ENCODE peak calls at places on chromosomes 3 and 15, in seven cellular contexts. A is SK-N-SH, I is HepG2, X is HCT116, D is K562, Z is GM12878, V is H1. T is an unnamed sample.

GRCh38 chr15:51576911-51577500 is 45.6 kb downstream of the DMXL2 start:
- DNase-seq in X (no peak), I (no peak), D (no peak), Z (no peak), V (no peak), A (no peak), T (peak; percentile 77)

GRCh38 chr3:14358426-14359211 is 43.8 kb upstream of the SLC6A6 start:
- DNase-seq in V (no peak), I (no peak), A (no peak), D (no peak), X (no peak), Z (no peak), T (peak; percentile 54)

GRCh38 chr3:69433938-69434263 is 48.0 kb upstream of the FRMD4B start:
- DNase-seq in A (no peak), D (no peak), Z (no peak), X (no peak), V (no peak), I (no peak), T (no peak)

GRCh38 chr3:114659109-114660081 is 365.6 kb downstream of the TIGIT start:
- DNase-seq in I (peak; percentile 62), D (no peak), V (no peak), Z (no peak), X (no peak), A (no peak), T (no peak)

GRCh38 chr15:99485992-99486370 is 79.8 kb upstream of the MEF2A start:
- DNase-seq in I (no peak), D (no peak), V (no peak), X (no peak), A (no peak), Z (no peak), T (no peak)

GRCh38 chr15:95603802-95604201 is 726.7 kb upstream of the NR2F2 start:
- DNase-seq in A (no peak), V (no peak), Z (no peak), X (no peak), D (no peak), I (no peak), T (no peak)

GRCh38 chr3:29759443-29760033 is 478.7 kb downstream of the RBMS3 start:
- DNase-seq in D (no peak), I (no peak), Z (no peak), X (no peak), A (peak; percentile 10), V (no peak), T (no peak)

GRCh38 chr3:43994594-43995077 is 247.1 kb upstream of the TOPAZ1 start:
- DNase-seq in X (no peak), V (no peak), A (no peak), I (no peak), D (no peak), Z (no peak), T (no peak)

GRCh38 chr3:77147836-77148578 is 108.1 kb downstream of the ROBO2 start:
- DNase-seq in Z (no peak), D (no peak), V (no peak), A (no peak), X (no peak), I (no peak), T (no peak)

GRCh38 chr3:165642761-165643432 is 194.3 kb downstream of the BCHE start:
- DNase-seq in D (no peak), I (no peak), V (no peak), X (peak; percentile 93), A (no peak), Z (no peak), T (peak; percentile 34)

GRCh38 chr3:46646700-46647099 is 34.4 kb downstream of the FAM240A start:
- DNase-seq in X (no peak), Z (no peak), V (peak; percentile 37), D (no peak), I (no peak), A (no peak), T (no peak)

GRCh38 chr3:159062734-159063410 is 261.0 kb downstream of the MFSD1 start:
- DNase-seq in X (no peak), I (no peak), D (no peak), A (no peak), Z (no peak), V (no peak), T (no peak)

GRCh38 chr15:36415643-36416042 is 163.8 kb upstream of the CDIN1 start:
- DNase-seq in X (no peak), A (no peak), I (no peak), D (no peak), Z (no peak), V (no peak), T (no peak)
- TF ChIP-seq JUND in X (no peak), A (no peak), I (no peak), D (no peak), Z (no peak), V (no peak), T (no peak)

DNA sequence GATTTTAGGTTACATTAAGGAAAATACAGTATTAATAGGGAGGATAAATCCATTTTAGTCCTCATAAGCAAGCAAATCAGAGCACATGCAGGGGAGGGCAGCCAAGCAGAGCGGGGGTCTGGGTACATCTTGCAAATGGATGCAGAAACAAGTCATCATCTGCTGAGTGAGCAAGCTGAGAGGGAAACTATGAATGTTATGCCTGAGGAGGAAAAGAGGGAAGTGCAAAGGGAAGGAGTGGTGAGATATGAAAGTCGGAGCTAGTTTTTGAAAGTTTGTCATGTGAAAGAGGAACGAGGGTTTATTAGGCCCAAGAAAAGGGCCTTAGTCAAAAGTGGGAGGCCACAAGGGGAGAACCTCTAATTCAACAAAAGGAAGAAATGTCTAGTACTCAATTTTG is 15.4 kb downstream of the PTX3 start:
- DNase-seq in I (no peak), X (no peak), D (no peak), V (no peak), A (no peak), Z (no peak), T (no peak)
- TF ChIP-seq JUND in I (no peak), X (no peak), D (no peak), V (no peak), A (no peak), Z (no peak), T (no peak)

DNA sequence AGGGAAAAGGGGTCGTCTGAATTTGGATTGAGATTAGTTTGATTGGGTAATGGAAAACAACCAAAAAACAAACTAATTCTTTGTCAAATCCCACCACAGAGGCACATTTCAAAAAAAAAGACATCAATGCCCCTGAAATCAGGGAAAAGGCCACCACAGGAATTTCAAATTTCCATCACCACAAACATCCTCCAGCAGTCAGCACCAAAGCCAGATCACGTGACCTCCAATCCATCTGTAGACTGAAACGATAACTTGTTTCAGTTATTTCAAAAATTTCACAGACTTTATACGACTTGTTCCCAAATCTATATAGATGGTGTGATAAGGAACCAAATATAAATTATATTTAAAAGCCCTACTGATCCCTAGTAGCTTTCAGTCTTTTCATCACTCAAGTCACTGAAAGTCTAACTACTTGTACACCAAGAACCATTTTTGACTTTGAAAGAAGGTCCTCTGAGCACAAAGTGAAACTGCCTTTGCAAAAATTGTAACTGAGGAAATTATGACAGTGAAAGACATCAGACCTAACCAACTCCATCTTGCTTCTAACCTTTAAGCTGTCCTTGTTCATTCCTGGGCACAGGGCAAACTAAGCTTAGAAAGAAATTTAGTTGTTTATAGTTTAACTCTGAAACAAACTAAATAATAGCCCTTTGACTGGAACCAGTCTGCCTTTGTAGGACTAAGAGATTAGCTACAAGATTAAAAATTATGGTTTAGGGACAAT is 48.1 kb upstream of the PLCL2 start:
- DNase-seq in I (no peak), V (no peak), D (no peak), X (no peak), Z (no peak), A (no peak), T (no peak)
- TF ChIP-seq JUND in I (no peak), V (no peak), D (no peak), X (no peak), Z (no peak), A (no peak), T (no peak)

DNA sequence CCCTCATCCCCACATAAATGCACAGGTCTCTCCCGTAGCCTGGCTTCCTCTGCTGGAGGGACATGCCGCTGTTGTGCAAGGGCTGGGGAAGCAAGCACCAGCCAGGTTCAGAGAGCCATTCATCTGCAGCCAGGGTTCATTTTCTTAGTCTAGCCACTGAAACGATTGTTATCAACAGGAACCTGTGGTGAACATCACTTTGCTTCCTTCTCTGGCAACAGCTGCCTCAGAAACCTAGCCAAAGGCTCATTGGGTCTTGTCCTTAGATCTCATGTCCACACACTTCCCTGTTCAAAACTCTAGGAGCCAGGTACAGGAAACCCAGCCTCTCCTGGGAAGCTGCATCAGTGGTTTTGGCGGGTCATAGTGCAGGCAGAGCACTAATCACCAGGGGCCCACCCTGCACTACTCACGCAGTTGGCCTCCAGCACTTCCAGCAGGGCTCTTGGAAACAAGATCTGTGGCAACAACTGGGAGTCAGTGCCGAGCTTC is 47.0 kb downstream of the OXNAD1 start:
- DNase-seq in V (no peak), D (no peak), A (no peak), X (no peak), Z (no peak), I (no peak), T (no peak)
- TF ChIP-seq JUND in V (no peak), D (no peak), A (no peak), X (no peak), Z (no peak), I (no peak), T (no peak)